ENCODE peak calls at places on chromosomes 4 and X, in six cellular contexts. S is hippocampal formation; M is stimulated activated naive B cell treated with anti-CD40 and anti-IgM and Interleukin-4, amounts not matched to agents 10 μg/mL and 1 μg/mL and 100 μg/mL, for 72 hours; V is AG10803; X is endodermal cell; W is GM19239. B is an unnamed sample.

GRCh38 chr4:144355809-144356757 is 215.6 kb upstream of the GYPA start:
- DNase-seq in M (peak), W (peak), V (peak), S (no peak), X (peak), B (peak)

GRCh38 chrX:3663576-3664290 is 49.7 kb downstream of the PRKX start:
- DNase-seq in V (no peak), M (peak), W (no peak), X (no peak), S (no peak), B (no peak)

GRCh38 chr4:7199129-7199725 is 6.9 kb downstream of the SORCS2 start:
- DNase-seq in S (no peak), W (no peak), X (peak), V (no peak), M (no peak), B (no peak)

GRCh38 chr4:7135389-7135746 is 57.0 kb upstream of the SORCS2 start:
- DNase-seq in V (peak), X (no peak), W (no peak), M (no peak), S (no peak), B (no peak)

GRCh38 chrX:108699368-108699767 is 37.0 kb downstream of the IRS4 start:
- DNase-seq in W (no peak), S (peak), V (peak), M (no peak), X (no peak), B (peak)

GRCh38 chr4:74969507-74970474 is 36.9 kb downstream of the PARM1 start:
- DNase-seq in W (no peak), M (no peak), S (no peak), X (peak), V (no peak), B (no peak)

GRCh38 chr4:67820903-67821302 is 62.9 kb downstream of the TMPRSS11D start:
- DNase-seq in S (no peak), X (no peak), W (no peak), V (no peak), M (no peak), B (no peak)

GRCh38 chrX:105972690-105973386 is 65.7 kb downstream of the SERPINA7 start:
- DNase-seq in W (no peak), S (no peak), X (no peak), M (no peak), V (no peak), B (no peak)

GRCh38 chr4:7785017-7785416 is 154.6 kb downstream of the AFAP1 start:
- DNase-seq in W (no peak), X (no peak), V (peak), M (no peak), S (no peak), B (peak)

GRCh38 chrX:135421932-135422809 is at the start of gene SMIM10L2A:
- DNase-seq in X (peak), S (no peak), W (no peak), V (no peak), M (no peak), B (no peak)

GRCh38 chr4:3338321-3338838 is 45.6 kb downstream of the RGS12 start:
- DNase-seq in X (no peak), V (no peak), S (no peak), M (no peak), W (no peak), B (no peak)

GRCh38 chrX:153735274-153735673 is 10.6 kb downstream of the ABCD1 start:
- DNase-seq in V (no peak), M (no peak), S (no peak), W (no peak), X (no peak), B (no peak)

GRCh38 chr4:116598980-116599789 is 486.2 kb downstream of the TRAM1L1 start:
- DNase-seq in W (no peak), M (no peak), V (no peak), S (no peak), X (no peak), B (no peak)

GRCh38 chrX:112368371-112368770 is 285.8 kb upstream of the TRPC5 start:
- DNase-seq in W (no peak), X (peak), M (no peak), V (no peak), S (peak), B (no peak)

GRCh38 chr4:169335331-169335730 is 64.6 kb upstream of the SH3RF1 start:
- DNase-seq in X (no peak), V (peak), S (no peak), M (no peak), W (no peak), B (peak)

GRCh38 chr4:31682796-31683195 is 962.6 kb downstream of the PCDH7 start:
- DNase-seq in V (no peak), M (no peak), S (no peak), W (no peak), X (no peak), B (no peak)

GRCh38 chr4:126451237-126451885 is 1136.6 kb downstream of the FAT4 start:
- DNase-seq in V (peak), X (no peak), W (no peak), M (no peak), S (no peak), B (peak)

GRCh38 chr4:123835852-123836251 is 439.3 kb downstream of the SPRY1 start:
- DNase-seq in V (no peak), M (no peak), X (no peak), W (no peak), S (no peak), B (no peak)

GRCh38 chr4:109571494-109571893 is 11.4 kb downstream of the MCUB start:
- DNase-seq in V (no peak), W (no peak), X (no peak), S (no peak), M (no peak), B (no peak)

GRCh38 chr4:149735796-149736195 is 79.8 kb downstream of the IQCM start:
- DNase-seq in X (no peak), S (no peak), W (no peak), V (peak), M (no peak), B (peak)

GRCh38 chr4:140049924-140050681 is 103.9 kb downstream of the MAML3 start:
- DNase-seq in V (peak), X (peak), W (no peak), S (no peak), M (no peak), B (no peak)

GRCh38 chrX:100413231-100413630 is 3.2 kb upstream of the PCDH19 start:
- DNase-seq in W (no peak), M (peak), V (peak), X (peak), S (peak), B (peak)

GRCh38 chrX:40423299-40423698 is 157.5 kb upstream of the ATP6AP2 start:
- DNase-seq in V (no peak), M (no peak), S (peak), X (no peak), W (no peak), B (no peak)

GRCh38 chr4:20418865-20419451 is 167.3 kb downstream of the SLIT2 start:
- DNase-seq in S (peak), X (no peak), W (peak), M (no peak), V (peak), B (peak)

GRCh38 chrX:8971116-8971515 is 62.8 kb downstream of the FAM9B start:
- DNase-seq in V (peak), M (no peak), W (no peak), S (no peak), X (no peak), B (peak)

GRCh38 chrX:27583976-27584375 is 6.2 kb upstream of the DCAF8L2 start:
- DNase-seq in M (no peak), W (no peak), X (no peak), V (no peak), S (no peak), B (peak)

GRCh38 chrX:34063616-34064015 is 68.5 kb downstream of the FAM47A start:
- DNase-seq in W (no peak), M (no peak), S (no peak), V (no peak), X (no peak), B (no peak)

GRCh38 chr4:65386927-65387326 is 283.4 kb downstream of the EPHA5 start:
- DNase-seq in X (no peak), V (no peak), S (no peak), M (no peak), W (no peak), B (no peak)